ENCODE peak calls at places on chromosomes 13 and 19, in eight cellular contexts. J is bronchial epithelial cell, V is neural progenitor cell, L is astrocyte of the spinal cord, Q is stomach, Y is nephron progenitor cell, E is D721Med, A is GM20000. H is an unnamed sample.

GRCh38 chr13:61761690-61762089 is 346.0 kb upstream of the PCDH20 start:
- DNase-seq in E (no peak), A (no peak), J (no peak), Q (no peak), Y (no peak), V (no peak), L (no peak), H (no peak)

GRCh38 chr19:50418186-50419021 is at the start of gene SPIB:
- DNase-seq in L (no peak), Q (no peak), J (no peak), E (no peak), A (peak), V (peak), Y (no peak), H (no peak)

GRCh38 chr13:20131057-20131832 is 29.6 kb downstream of the GJA3 start:
- DNase-seq in E (no peak), Q (no peak), L (no peak), J (no peak), V (no peak), A (no peak), Y (no peak), H (no peak)

GRCh38 chr13:76641056-76641455 is 245.1 kb downstream of the KCTD12 start:
- DNase-seq in L (peak), A (no peak), Q (no peak), E (no peak), J (no peak), Y (no peak), V (no peak), H (no peak)

GRCh38 chr13:76709851-76710250 is 176.4 kb downstream of the KCTD12 start:
- DNase-seq in A (no peak), V (no peak), E (no peak), Y (no peak), L (no peak), Q (no peak), J (no peak), H (no peak)

GRCh38 chr19:35451278-35452096 is 3.4 kb downstream of the FFAR2 start:
- DNase-seq in Y (no peak), Q (no peak), E (no peak), L (no peak), J (no peak), V (no peak), A (peak), H (no peak)

GRCh38 chr13:66492479-66492878 is 737.7 kb downstream of the PCDH9 start:
- DNase-seq in E (no peak), L (no peak), V (peak), J (peak), Q (no peak), Y (no peak), A (no peak), H (peak)

GRCh38 chr19:44972802-44973201 is 17.6 kb downstream of the CLPTM1 start:
- DNase-seq in V (no peak), Y (no peak), J (no peak), A (no peak), E (no peak), Q (no peak), L (no peak), H (no peak)

GRCh38 chr13:20776751-20777150 is 3.0 kb upstream of the EEF1AKMT1 start:
- DNase-seq in A (no peak), L (no peak), J (no peak), Y (no peak), Q (no peak), V (peak), E (no peak), H (no peak)

GRCh38 chr19:53912653-53913052 is 3.6 kb downstream of the CACNG7 start:
- DNase-seq in Q (no peak), V (peak), A (peak), E (no peak), L (no peak), Y (peak), J (no peak), H (no peak)
- TF ChIP-seq CTCF in Q (no peak), V (peak), A (peak), E (peak), L (peak), Y (peak), J (no peak), H (peak)

GRCh38 chr13:60261432-60262351 is 98.0 kb upstream of the DIAPH3 start:
- DNase-seq in Q (no peak), L (no peak), E (no peak), J (no peak), V (peak), A (no peak), Y (no peak), H (no peak)

GRCh38 chr13:60265566-60265965 is 101.8 kb upstream of the DIAPH3 start:
- DNase-seq in Y (no peak), L (no peak), Q (no peak), J (no peak), E (no peak), V (no peak), A (no peak), H (no peak)

GRCh38 chr13:60258349-60258748 is 94.6 kb upstream of the DIAPH3 start:
- DNase-seq in J (no peak), V (peak), Q (no peak), L (no peak), E (no peak), Y (no peak), A (no peak), H (no peak)

DNA sequence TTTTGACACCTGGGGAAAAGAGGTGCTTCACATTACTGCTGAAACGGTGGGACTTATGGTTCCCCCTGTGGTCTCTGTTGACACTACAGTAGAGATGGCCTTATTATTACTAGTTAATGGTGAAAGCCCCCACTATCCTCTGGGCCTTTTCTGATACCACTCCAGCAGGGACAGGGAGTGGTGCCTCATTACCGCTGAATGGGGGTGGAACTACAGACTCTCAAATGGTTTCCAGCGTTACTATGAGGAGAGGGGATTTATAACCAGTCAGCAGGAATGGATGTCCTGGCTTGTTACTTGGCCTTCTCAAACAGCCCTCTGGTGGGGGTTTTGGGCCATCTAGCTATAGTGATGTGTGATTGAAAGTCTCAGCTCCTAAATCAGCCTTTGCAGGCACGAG is 96.7 kb upstream of the DIAPH3 start:
- DNase-seq in L (no peak), V (peak), Q (no peak), Y (no peak), A (no peak), E (no peak), J (no peak), H (no peak)
- TF ChIP-seq CTCF in L (no peak), V (peak), Q (no peak), Y (no peak), A (no peak), E (no peak), J (no peak), H (no peak)

DNA sequence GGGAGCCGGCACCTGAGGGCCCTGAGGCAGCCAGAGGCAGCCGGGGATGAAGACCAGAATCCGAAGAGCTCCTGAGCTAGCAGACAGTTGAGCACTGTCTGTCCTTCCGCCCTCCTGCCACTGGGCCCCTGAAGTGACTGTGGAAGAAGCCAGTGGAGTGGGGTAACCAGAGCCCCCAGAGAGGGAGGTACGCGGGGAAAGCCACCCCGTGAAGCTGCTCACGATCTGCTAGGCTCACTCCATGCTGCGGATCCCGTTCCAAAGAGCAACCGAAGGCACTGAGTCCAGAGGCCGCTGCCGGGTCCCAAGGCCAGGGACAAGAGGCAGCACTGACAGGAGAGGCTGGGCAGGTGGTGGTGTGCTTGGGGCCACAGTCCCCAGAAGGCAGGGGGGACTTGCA is 6.6 kb downstream of the IZUMO4 start:
- DNase-seq in Y (no peak), V (no peak), A (no peak), Q (no peak), L (no peak), J (no peak), E (no peak), H (no peak)
- TF ChIP-seq CTCF in Y (no peak), V (no peak), A (no peak), Q (no peak), L (no peak), J (no peak), E (no peak), H (no peak)

GRCh38 chr13:104900186-104900817 is 1635.2 kb downstream of the EFNB2 start:
- DNase-seq in A (no peak), Q (no peak), Y (no peak), V (no peak), E (no peak), L (peak), J (no peak), H (no peak)
- TF ChIP-seq CTCF in A (no peak), Q (no peak), Y (no peak), V (no peak), E (no peak), L (no peak), J (no peak), H (no peak)

GRCh38 chr19:5515737-5516136 is 52.0 kb downstream of the TINCR start:
- DNase-seq in J (no peak), V (no peak), L (no peak), A (no peak), E (no peak), Y (no peak), Q (no peak), H (no peak)

GRCh38 chr19:5519076-5519475 is 48.7 kb downstream of the TINCR start:
- DNase-seq in Q (no peak), Y (no peak), E (no peak), V (no peak), L (no peak), A (no peak), J (no peak), H (no peak)

DNA sequence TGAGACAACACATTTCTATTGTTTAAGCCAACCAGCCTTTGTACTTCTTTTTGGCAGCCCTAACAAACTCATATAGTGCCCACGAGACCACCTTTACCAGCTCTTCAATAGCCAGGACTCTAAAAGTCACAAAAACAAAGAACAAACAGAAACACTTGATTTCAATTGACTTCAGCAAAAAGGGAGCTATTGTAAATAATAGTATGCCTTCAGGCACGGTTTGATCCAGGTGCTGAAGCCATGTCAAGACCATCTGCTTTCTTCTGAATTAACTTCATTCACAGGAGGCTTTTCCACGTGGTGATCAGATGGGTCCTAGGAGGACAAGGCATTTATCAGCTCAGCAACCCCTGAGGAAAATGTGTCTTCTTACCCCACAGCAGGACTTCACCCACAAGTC is 53.8 kb downstream of the TINCR start:
- DNase-seq in Y (no peak), Q (no peak), A (no peak), J (no peak), L (no peak), V (no peak), E (no peak), H (no peak)
- TF ChIP-seq CTCF in Y (no peak), Q (no peak), A (no peak), J (no peak), L (no peak), V (no peak), E (no peak), H (no peak)

DNA sequence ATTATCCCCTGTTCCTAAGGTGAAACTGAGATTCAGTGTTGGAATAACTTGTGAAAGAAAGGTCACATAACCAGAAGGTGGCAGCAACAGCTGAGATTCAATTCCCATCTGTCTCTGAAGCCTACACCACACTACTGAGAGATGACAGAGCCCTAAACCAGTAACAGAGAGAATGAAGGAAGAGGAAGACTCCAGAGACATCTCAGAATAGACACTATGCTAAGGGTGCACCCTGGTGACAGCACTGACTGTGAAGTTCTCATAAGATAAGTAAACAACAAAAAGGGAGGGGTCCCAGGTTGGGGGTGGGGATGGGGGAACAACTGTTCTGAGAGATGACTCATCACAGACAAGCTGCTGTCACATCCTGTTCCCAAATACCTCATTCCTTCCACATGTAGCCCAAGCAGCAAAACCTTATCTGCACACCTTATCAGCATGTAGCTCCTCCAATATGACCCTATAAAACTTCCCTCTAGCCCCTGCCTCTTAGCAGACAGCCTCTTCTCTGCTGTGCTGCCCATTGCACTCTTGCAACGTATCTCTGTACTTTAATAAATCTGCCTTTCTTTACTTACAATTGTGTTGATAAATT is 46.5 kb downstream of the UTP14C start:
- DNase-seq in Q (no peak), L (peak), Y (no peak), A (no peak), V (no peak), E (no peak), J (peak), H (peak)
- TF ChIP-seq CTCF in Q (no peak), L (no peak), Y (no peak), A (no peak), V (no peak), E (peak), J (peak), H (no peak)

GRCh38 chr13:41985788-41986508 is 25.0 kb upstream of the VWA8 start:
- DNase-seq in Q (no peak), V (no peak), E (no peak), J (no peak), A (no peak), L (peak), Y (no peak), H (peak)

GRCh38 chr13:41976491-41976890 is 15.6 kb upstream of the VWA8 start:
- DNase-seq in L (no peak), V (no peak), A (no peak), Q (no peak), J (no peak), Y (no peak), E (no peak), H (no peak)

GRCh38 chr13:41978007-41978406 is 17.1 kb upstream of the VWA8 start:
- DNase-seq in L (no peak), Y (no peak), A (no peak), J (no peak), E (no peak), V (no peak), Q (no peak), H (no peak)

GRCh38 chr13:41981961-41982723 is 21.2 kb upstream of the VWA8 start:
- DNase-seq in Q (no peak), A (no peak), J (peak), V (no peak), L (no peak), Y (no peak), E (no peak), H (peak)
- TF ChIP-seq CTCF in Q (no peak), A (no peak), J (no peak), V (no peak), L (no peak), Y (no peak), E (no peak), H (no peak)

DNA sequence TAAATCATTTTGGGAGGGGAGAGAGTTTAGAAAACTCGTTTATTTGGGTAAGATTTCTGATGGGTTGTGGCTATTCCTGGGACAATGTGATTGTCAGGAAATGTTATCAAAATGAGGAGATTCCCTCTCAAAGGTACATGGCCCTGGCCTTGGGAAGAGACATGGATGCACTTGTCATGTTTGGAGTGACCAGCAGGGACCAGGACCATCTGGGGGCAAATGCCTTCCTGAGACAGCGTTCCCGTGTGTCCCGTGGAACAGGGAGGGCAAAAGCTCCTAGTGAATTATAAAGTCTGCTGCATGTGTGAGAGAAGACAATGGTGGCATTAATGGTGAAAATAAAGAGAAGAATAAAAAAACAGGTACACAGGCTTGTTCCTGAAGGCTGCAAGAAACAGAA is 317.3 kb downstream of the ZNF536 start:
- DNase-seq in L (no peak), E (no peak), V (no peak), A (no peak), Q (no peak), Y (no peak), J (no peak), H (no peak)
- TF ChIP-seq CTCF in L (no peak), E (no peak), V (peak), A (no peak), Q (no peak), Y (peak), J (no peak), H (no peak)

DNA sequence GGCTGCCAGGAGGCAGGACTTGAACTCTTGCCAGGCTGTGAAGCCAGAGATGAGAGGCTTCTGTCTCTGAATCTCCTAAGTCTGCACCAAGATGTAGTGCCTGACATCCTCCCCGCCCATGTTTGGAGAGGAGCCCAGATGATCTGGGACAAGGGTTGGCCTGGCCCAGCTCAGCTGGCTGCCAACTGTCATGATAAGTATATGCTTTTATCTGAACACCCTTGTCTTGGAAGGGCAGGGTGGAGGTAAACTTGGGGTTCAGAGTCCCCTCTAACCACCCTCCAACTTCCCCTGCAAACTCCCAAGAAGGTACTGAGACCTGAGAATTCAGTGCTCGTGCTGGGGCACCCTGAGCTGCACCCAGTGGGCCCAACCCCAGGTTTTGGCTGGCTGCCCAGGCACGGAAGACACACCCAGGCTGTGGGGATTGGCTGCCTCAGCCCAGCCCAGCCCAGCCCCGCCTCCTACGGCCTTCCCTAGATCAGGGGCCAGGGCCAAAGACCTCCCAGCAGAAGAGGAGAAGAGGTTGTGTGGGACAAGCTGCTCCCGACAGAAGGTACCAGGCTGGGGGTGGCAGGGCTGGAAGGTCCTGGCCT is at the start of gene CYP4F12:
- DNase-seq in Q (peak), J (peak), V (no peak), E (no peak), L (no peak), Y (no peak), A (no peak), H (peak)
- TF ChIP-seq CTCF in Q (no peak), J (no peak), V (no peak), E (no peak), L (no peak), Y (no peak), A (no peak), H (no peak)

H was measured in MCF 10A.